ENCODE peak calls at places on chromosomes 16 and 17, in ten cellular contexts. X is T-helper 1 cell, P is K562, J is AG04450, O is MM.1S, B is HuH-7, U is T-helper 17 cell, V is left ventricle myocardium superior, N is AG09319, Y is left ventricle myocardium inferior. K is an unnamed sample.

GRCh38 chr17:42421479-42422332 is 1.4 kb downstream of the CAVIN1 start:
- DNase-seq in U (no peak), J (no peak), X (no peak), P (peak), B (no peak), N (no peak), O (no peak), V (peak), Y (peak), K (peak)

GRCh38 chr17:3801792-3802191 is 804 bp upstream of the ITGAE start:
- DNase-seq in N (no peak), X (no peak), O (no peak), P (no peak), Y (no peak), U (no peak), B (no peak), J (no peak), V (no peak), K (no peak)

GRCh38 chr16:54277845-54278703 is 8.5 kb downstream of the IRX3 start:
- DNase-seq in Y (no peak), O (no peak), J (no peak), V (no peak), P (no peak), X (no peak), U (no peak), N (no peak), B (no peak), K (no peak)

GRCh38 chr16:2835638-2836493 is 5.8 kb downstream of the ZG16B start:
- DNase-seq in Y (no peak), P (no peak), N (peak), V (peak), X (no peak), O (no peak), J (peak), U (no peak), B (no peak), K (no peak)

GRCh38 chr17:65987988-65988387 is 203.9 kb downstream of the CEP112 start:
- DNase-seq in J (peak), P (peak), B (peak), V (no peak), X (no peak), N (peak), U (no peak), O (peak), Y (no peak), K (no peak)

GRCh38 chr16:66150691-66151090 is 215.8 kb upstream of the CDH5 start:
- DNase-seq in Y (no peak), O (peak), V (no peak), X (no peak), B (no peak), P (no peak), N (no peak), U (no peak), J (no peak), K (no peak)

GRCh38 chr17:44111777-44112176 is 11.7 kb downstream of the HDAC5 start:
- DNase-seq in N (no peak), X (no peak), B (no peak), P (no peak), U (no peak), J (no peak), O (no peak), V (no peak), Y (no peak), K (no peak)

GRCh38 chr16:65306313-65306712 is 184.4 kb upstream of the CDH11 start:
- DNase-seq in V (no peak), P (no peak), Y (no peak), J (no peak), U (no peak), B (no peak), X (no peak), N (no peak), O (no peak), K (no peak)

GRCh38 chr16:84489141-84489540 is 15.3 kb downstream of the MEAK7 start:
- DNase-seq in N (no peak), O (no peak), Y (no peak), X (no peak), J (no peak), U (no peak), B (no peak), V (no peak), P (no peak), K (no peak)

GRCh38 chr16:48511716-48512115 is 98.3 kb downstream of the N4BP1 start:
- DNase-seq in X (no peak), J (no peak), Y (no peak), O (no peak), N (no peak), V (no peak), P (no peak), B (no peak), U (no peak), K (no peak)

GRCh38 chr16:1818204-1818872 is 8.3 kb downstream of the HAGH start:
- DNase-seq in O (no peak), Y (no peak), X (no peak), B (no peak), J (no peak), U (no peak), V (no peak), P (no peak), N (no peak), K (no peak)

GRCh38 chr17:67165201-67165600 is 79.8 kb downstream of the HELZ start:
- DNase-seq in J (no peak), Y (peak), P (no peak), O (no peak), X (no peak), N (no peak), U (no peak), B (no peak), V (peak), K (peak)

GRCh38 chr17:38598536-38598935 is 7.2 kb downstream of the SRCIN1 start:
- DNase-seq in V (no peak), X (no peak), B (peak), Y (no peak), O (peak), U (no peak), P (peak), J (peak), N (no peak), K (no peak)

GRCh38 chr17:63116967-63117366 is 150.9 kb downstream of the TANC2 start:
- DNase-seq in P (no peak), Y (no peak), O (no peak), N (no peak), V (no peak), J (no peak), B (no peak), U (no peak), X (no peak), K (no peak)

GRCh38 chr16:23013484-23013883 is 135.8 kb downstream of the USP31 start:
- DNase-seq in U (no peak), O (no peak), X (no peak), J (no peak), N (no peak), Y (no peak), V (no peak), B (no peak), P (peak), K (no peak)

GRCh38 chr16:5377280-5377898 is 279.8 kb upstream of the EEF2KMT start:
- DNase-seq in X (no peak), U (no peak), B (no peak), O (no peak), Y (no peak), V (no peak), P (no peak), N (no peak), J (no peak), K (no peak)

GRCh38 chr16:78005881-78006280 is 16.5 kb upstream of the CLEC3A start:
- DNase-seq in X (no peak), J (no peak), P (peak), N (no peak), V (no peak), Y (no peak), U (no peak), O (no peak), B (peak), K (no peak)

GRCh38 chr17:51722994-51723393 is 435.5 kb downstream of the CA10 start:
- DNase-seq in J (no peak), U (no peak), X (no peak), P (no peak), Y (no peak), B (no peak), O (no peak), N (no peak), V (no peak), K (no peak)

GRCh38 chr16:4960579-4960978 is 2.4 kb downstream of the SEC14L5 start:
- DNase-seq in U (no peak), J (no peak), X (no peak), P (no peak), O (no peak), V (no peak), B (no peak), N (no peak), Y (no peak), K (no peak)

GRCh38 chr17:74024871-74025531 is 178.5 kb upstream of the RPL38 start:
- DNase-seq in P (peak), J (no peak), B (peak), U (no peak), X (no peak), O (no peak), V (no peak), Y (no peak), N (no peak), K (no peak)

GRCh38 chr17:17439971-17440843 is 36.6 kb upstream of the MED9 start:
- DNase-seq in X (peak), V (peak), J (no peak), Y (peak), U (peak), O (peak), B (peak), P (peak), N (no peak), K (peak)

GRCh38 chr17:72952641-72953313 is 139.7 kb downstream of the SLC39A11 start:
- DNase-seq in J (no peak), O (no peak), U (no peak), N (no peak), X (no peak), P (no peak), B (no peak), Y (no peak), V (no peak), K (no peak)

GRCh38 chr16:3726021-3726687 is 8.8 kb upstream of the TRAP1 start:
- DNase-seq in Y (no peak), N (no peak), B (no peak), V (no peak), J (no peak), P (no peak), O (no peak), U (no peak), X (no peak), K (no peak)

GRCh38 chr17:17722081-17722905 is 41.0 kb downstream of the RAI1 start:
- DNase-seq in N (no peak), J (no peak), X (no peak), O (no peak), B (no peak), V (no peak), P (no peak), U (no peak), Y (no peak), K (no peak)

GRCh38 chr16:24188143-24188542 is 68.0 kb upstream of the CACNG3 start:
- DNase-seq in J (no peak), P (no peak), U (no peak), Y (no peak), O (no peak), N (no peak), V (no peak), B (no peak), X (no peak), K (no peak)

GRCh38 chr16:65372171-65372570 is 250.3 kb upstream of the CDH11 start:
- DNase-seq in O (no peak), Y (no peak), V (no peak), J (no peak), N (no peak), U (no peak), X (no peak), B (no peak), P (no peak), K (no peak)

GRCh38 chr16:4597174-4597573 is 17.5 kb downstream of the UBALD1 start:
- DNase-seq in O (no peak), V (no peak), U (no peak), P (no peak), B (no peak), N (no peak), X (no peak), J (no peak), Y (no peak), K (no peak)

GRCh38 chr16:22192261-22193133 is 13.6 kb upstream of the EEF2K start:
- DNase-seq in V (peak), B (peak), X (peak), P (peak), N (peak), J (peak), Y (peak), U (peak), O (peak), K (peak)

GRCh38 chr17:61774724-61775123 is 88.6 kb downstream of the BRIP1 start:
- DNase-seq in O (no peak), U (no peak), N (no peak), Y (no peak), B (no peak), J (no peak), X (no peak), V (no peak), P (no peak), K (no peak)

GRCh38 chr17:14871921-14872320 is 393.2 kb downstream of the PMP22 start:
- DNase-seq in U (no peak), O (no peak), P (no peak), J (no peak), X (no peak), N (no peak), Y (no peak), B (no peak), V (no peak), K (no peak)

GRCh38 chr16:9099131-9099625 is 7.7 kb downstream of the HAPSTR1 start:
- DNase-seq in X (no peak), J (no peak), P (no peak), V (no peak), Y (no peak), O (no peak), B (no peak), N (no peak), U (no peak), K (no peak)

GRCh38 chr17:9811086-9811485 is 10.8 kb downstream of the GSG1L2 start:
- DNase-seq in N (no peak), U (no peak), X (no peak), V (no peak), J (no peak), Y (no peak), B (no peak), O (no peak), P (no peak), K (no peak)

GRCh38 chr17:42653179-42654124 is 5.6 kb upstream of the TUBG2 start:
- DNase-seq in U (no peak), O (no peak), X (no peak), P (peak), V (peak), B (no peak), Y (peak), N (peak), J (no peak), K (peak)

GRCh38 chr16:19698480-19699465 is 19.3 kb downstream of the KNOP1 start:
- DNase-seq in Y (no peak), B (no peak), V (no peak), O (no peak), J (no peak), U (no peak), P (no peak), X (no peak), N (peak), K (no peak)

GRCh38 chr16:78993342-78993741 is 607.2 kb downstream of the MAF start:
- DNase-seq in X (no peak), N (no peak), O (no peak), J (no peak), P (peak), Y (peak), B (no peak), V (peak), U (no peak), K (peak)